ENCODE peak calls at places on chromosome 9, in five cellular contexts. One of them, this sample, is unnamed. For H3K36me3, the result is how much of the 10 kb centered on the place peaks cover.

GRCh38 chr9:72351538-72352453 is 13.2 kb downstream of the ZFAND5 start:
- DNase-seq in endodermal cell: peak
- DNase-seq in left ventricle myocardium inferior: peak
- DNase-seq in right atrium auricular region: no peak
- DNase-seq in IMR-90: peak
- DNase-seq in this sample: no peak

GRCh38 chr9:132888151-132888550 is 9.5 kb downstream of the SPACA9 start:
- DNase-seq in endodermal cell: no peak
- DNase-seq in left ventricle myocardium inferior: no peak
- DNase-seq in right atrium auricular region: no peak
- DNase-seq in IMR-90: no peak
- DNase-seq in this sample: no peak

GRCh38 chr9:72365525-72366256 is 683 bp upstream of the ZFAND5 start:
- DNase-seq in IMR-90: peak
- DNase-seq in endodermal cell: peak
- DNase-seq in right atrium auricular region: peak
- DNase-seq in left ventricle myocardium inferior: peak
- DNase-seq in this sample: peak

GRCh38 chr9:136100700-136101614 is 5.9 kb upstream of the NACC2 start:
- DNase-seq in IMR-90: no peak
- DNase-seq in endodermal cell: peak
- DNase-seq in left ventricle myocardium inferior: no peak
- DNase-seq in right atrium auricular region: no peak
- DNase-seq in this sample: no peak

GRCh38 chr9:121631978-121632418 is 19.4 kb upstream of the DAB2IP start:
- DNase-seq in left ventricle myocardium inferior: no peak
- DNase-seq in IMR-90: no peak
- DNase-seq in endodermal cell: no peak
- DNase-seq in right atrium auricular region: no peak
- DNase-seq in this sample: no peak

GRCh38 chr9:115234094-115234493 is 116.1 kb upstream of the TNC start:
- DNase-seq in left ventricle myocardium inferior: no peak
- DNase-seq in endodermal cell: no peak
- DNase-seq in right atrium auricular region: no peak
- DNase-seq in IMR-90: peak
- DNase-seq in this sample: no peak

GRCh38 chr9:136690104-136690840 is 3.0 kb upstream of the AGPAT2 start:
- DNase-seq in right atrium auricular region: peak
- DNase-seq in endodermal cell: no peak
- DNase-seq in left ventricle myocardium inferior: peak
- DNase-seq in IMR-90: no peak
- DNase-seq in this sample: no peak

GRCh38 chr9:131748411-131748955 is 8.6 kb upstream of the RAPGEF1 start:
- DNase-seq in IMR-90: no peak
- DNase-seq in right atrium auricular region: no peak
- DNase-seq in endodermal cell: no peak
- DNase-seq in left ventricle myocardium inferior: no peak
- DNase-seq in this sample: no peak

GRCh38 chr9:124812401-124813016 is 35.6 kb downstream of the OLFML2A start:
- DNase-seq in IMR-90: peak
- DNase-seq in endodermal cell: peak
- DNase-seq in right atrium auricular region: peak
- DNase-seq in left ventricle myocardium inferior: peak
- DNase-seq in this sample: no peak

GRCh38 chr9:134065720-134066419 is 2.0 kb downstream of the BRD3 start:
- DNase-seq in right atrium auricular region: no peak
- DNase-seq in endodermal cell: peak
- DNase-seq in IMR-90: peak
- DNase-seq in left ventricle myocardium inferior: no peak
- DNase-seq in this sample: no peak

GRCh38 chr9:70571247-70571646 is 156.8 kb upstream of the KLF9 start:
- DNase-seq in left ventricle myocardium inferior: no peak
- DNase-seq in IMR-90: no peak
- DNase-seq in endodermal cell: no peak
- DNase-seq in right atrium auricular region: no peak
- DNase-seq in this sample: peak

GRCh38 chr9:115531410-115532130 is 413.6 kb upstream of the TNC start:
- DNase-seq in endodermal cell: no peak
- DNase-seq in right atrium auricular region: no peak
- DNase-seq in left ventricle myocardium inferior: no peak
- DNase-seq in IMR-90: peak
- DNase-seq in this sample: no peak

GRCh38 chr9:32334112-32334511 is 50.3 kb upstream of the ACO1 start:
- DNase-seq in left ventricle myocardium inferior: no peak
- DNase-seq in endodermal cell: no peak
- DNase-seq in IMR-90: no peak
- DNase-seq in right atrium auricular region: no peak
- DNase-seq in this sample: no peak

GRCh38 chr9:135605238-135605781 is 34.0 kb downstream of the GLT6D1 start:
- DNase-seq in left ventricle myocardium inferior: no peak
- DNase-seq in IMR-90: no peak
- DNase-seq in endodermal cell: no peak
- DNase-seq in right atrium auricular region: peak
- DNase-seq in this sample: peak

GRCh38 chr9:71824242-71824641 is 55.9 kb upstream of the CEMIP2 start:
- DNase-seq in left ventricle myocardium inferior: no peak
- DNase-seq in IMR-90: no peak
- DNase-seq in right atrium auricular region: no peak
- DNase-seq in endodermal cell: no peak
- DNase-seq in this sample: no peak

GRCh38 chr9:109517798-109518435 is 19.8 kb upstream of the PTPN3 start:
- DNase-seq in IMR-90: no peak
- DNase-seq in left ventricle myocardium inferior: no peak
- DNase-seq in right atrium auricular region: no peak
- DNase-seq in endodermal cell: no peak
- DNase-seq in this sample: no peak

GRCh38 chr9:120080781-120081180 is 499.2 kb downstream of the CDK5RAP2 start:
- DNase-seq in right atrium auricular region: no peak
- DNase-seq in IMR-90: no peak
- DNase-seq in endodermal cell: no peak
- DNase-seq in left ventricle myocardium inferior: no peak
- DNase-seq in this sample: no peak

GRCh38 chr9:105062222-105062850 is 134.4 kb upstream of the ABCA1 start:
- DNase-seq in right atrium auricular region: no peak
- DNase-seq in endodermal cell: no peak
- DNase-seq in left ventricle myocardium inferior: no peak
- DNase-seq in IMR-90: no peak
- DNase-seq in this sample: no peak

GRCh38 chr9:93257808-93258331 is 73.9 kb downstream of the WNK2 start:
- DNase-seq in left ventricle myocardium inferior: no peak
- DNase-seq in endodermal cell: peak
- DNase-seq in right atrium auricular region: peak
- DNase-seq in IMR-90: no peak
- DNase-seq in this sample: no peak

GRCh38 chr9:122402403-122403268 is 31.8 kb downstream of the PTGS1 start:
- DNase-seq in IMR-90: peak
- DNase-seq in right atrium auricular region: no peak
- DNase-seq in left ventricle myocardium inferior: no peak
- DNase-seq in endodermal cell: no peak
- DNase-seq in this sample: no peak

GRCh38 chr9:80605129-80605528 is 1033.4 kb downstream of the TLE4 start:
- DNase-seq in right atrium auricular region: no peak
- DNase-seq in left ventricle myocardium inferior: no peak
- DNase-seq in endodermal cell: no peak
- DNase-seq in IMR-90: peak
- DNase-seq in this sample: no peak

DNA sequence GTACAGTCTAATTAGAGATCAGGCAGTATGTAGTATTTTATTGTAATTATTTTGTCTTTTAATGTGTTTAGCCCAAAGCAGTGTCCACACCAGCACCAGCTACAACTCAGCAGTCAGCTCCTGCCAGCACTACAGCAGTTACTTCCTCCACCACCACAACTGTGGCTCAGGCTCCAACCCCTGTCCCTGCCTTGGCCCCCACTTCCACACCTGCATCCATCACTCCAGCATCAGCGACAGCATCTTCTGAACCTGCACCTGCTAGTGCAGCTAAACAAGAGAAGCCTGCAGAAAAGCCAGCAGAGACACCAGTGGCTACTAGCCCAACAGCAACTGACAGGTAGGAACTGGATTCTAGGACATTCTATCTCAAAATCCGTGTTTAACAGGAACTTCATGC is 23.2 kb downstream of the RAD23B start:
- DNase-seq in endodermal cell: no peak
- DNase-seq in right atrium auricular region: no peak
- DNase-seq in left ventricle myocardium inferior: no peak
- DNase-seq in IMR-90: no peak
- DNase-seq in this sample: no peak
- H3K36me3 ChIP-seq in endodermal cell: half or more
- H3K36me3 ChIP-seq in right atrium auricular region: under half
- H3K36me3 ChIP-seq in left ventricle myocardium inferior: half or more
- H3K36me3 ChIP-seq in IMR-90: under half
- H3K36me3 ChIP-seq in this sample: under half

GRCh38 chr9:125909497-125909896 is 162.3 kb downstream of the PBX3 start:
- DNase-seq in IMR-90: no peak
- DNase-seq in endodermal cell: no peak
- DNase-seq in left ventricle myocardium inferior: no peak
- DNase-seq in right atrium auricular region: no peak
- DNase-seq in this sample: no peak

GRCh38 chr9:125906144-125906543 is 159.0 kb downstream of the PBX3 start:
- DNase-seq in right atrium auricular region: no peak
- DNase-seq in IMR-90: peak
- DNase-seq in endodermal cell: no peak
- DNase-seq in left ventricle myocardium inferior: no peak
- DNase-seq in this sample: no peak

GRCh38 chr9:125910286-125910685 is 163.1 kb downstream of the PBX3 start:
- DNase-seq in right atrium auricular region: no peak
- DNase-seq in IMR-90: no peak
- DNase-seq in left ventricle myocardium inferior: no peak
- DNase-seq in endodermal cell: no peak
- DNase-seq in this sample: no peak

GRCh38 chr9:125906893-125907292 is 159.7 kb downstream of the PBX3 start:
- DNase-seq in endodermal cell: no peak
- DNase-seq in left ventricle myocardium inferior: no peak
- DNase-seq in IMR-90: no peak
- DNase-seq in right atrium auricular region: no peak
- DNase-seq in this sample: no peak

GRCh38 chr9:125908138-125908537 is 161.0 kb downstream of the PBX3 start:
- DNase-seq in IMR-90: no peak
- DNase-seq in left ventricle myocardium inferior: no peak
- DNase-seq in endodermal cell: peak
- DNase-seq in right atrium auricular region: no peak
- DNase-seq in this sample: no peak
- H3K27ac ChIP-seq in IMR-90: no peak
- H3K27ac ChIP-seq in left ventricle myocardium inferior: no peak
- H3K27ac ChIP-seq in endodermal cell: peak
- H3K27ac ChIP-seq in right atrium auricular region: no peak
- H3K27ac ChIP-seq in this sample: no peak

GRCh38 chr9:571066-571465 is 270.4 kb upstream of the DMRT1 start:
- DNase-seq in right atrium auricular region: no peak
- DNase-seq in IMR-90: no peak
- DNase-seq in left ventricle myocardium inferior: no peak
- DNase-seq in endodermal cell: no peak
- DNase-seq in this sample: no peak
- H3K36me3 ChIP-seq in right atrium auricular region: under half
- H3K36me3 ChIP-seq in IMR-90: under half
- H3K36me3 ChIP-seq in left ventricle myocardium inferior: under half
- H3K36me3 ChIP-seq in endodermal cell: under half
- H3K36me3 ChIP-seq in this sample: under half

GRCh38 chr9:78997296-78997695 is 574.5 kb upstream of the TLE4 start:
- DNase-seq in IMR-90: no peak
- DNase-seq in left ventricle myocardium inferior: no peak
- DNase-seq in right atrium auricular region: no peak
- DNase-seq in endodermal cell: no peak
- DNase-seq in this sample: no peak
- H3K27ac ChIP-seq in IMR-90: no peak
- H3K27ac ChIP-seq in left ventricle myocardium inferior: no peak
- H3K27ac ChIP-seq in right atrium auricular region: no peak
- H3K27ac ChIP-seq in endodermal cell: no peak
- H3K27ac ChIP-seq in this sample: no peak

GRCh38 chr9:113587471-113588031 is 124.0 kb downstream of the RGS3 start:
- DNase-seq in right atrium auricular region: peak
- DNase-seq in IMR-90: peak
- DNase-seq in endodermal cell: peak
- DNase-seq in left ventricle myocardium inferior: peak
- DNase-seq in this sample: no peak

GRCh38 chr9:113588242-113588810 is 124.8 kb downstream of the RGS3 start:
- DNase-seq in right atrium auricular region: no peak
- DNase-seq in IMR-90: no peak
- DNase-seq in endodermal cell: no peak
- DNase-seq in left ventricle myocardium inferior: peak
- DNase-seq in this sample: no peak

GRCh38 chr9:113589890-113590289 is 126.4 kb downstream of the RGS3 start:
- DNase-seq in endodermal cell: no peak
- DNase-seq in left ventricle myocardium inferior: no peak
- DNase-seq in IMR-90: peak
- DNase-seq in right atrium auricular region: no peak
- DNase-seq in this sample: no peak

GRCh38 chr9:113589407-113589806 is 125.9 kb downstream of the RGS3 start:
- DNase-seq in left ventricle myocardium inferior: peak
- DNase-seq in endodermal cell: no peak
- DNase-seq in IMR-90: no peak
- DNase-seq in right atrium auricular region: no peak
- DNase-seq in this sample: no peak

DNA sequence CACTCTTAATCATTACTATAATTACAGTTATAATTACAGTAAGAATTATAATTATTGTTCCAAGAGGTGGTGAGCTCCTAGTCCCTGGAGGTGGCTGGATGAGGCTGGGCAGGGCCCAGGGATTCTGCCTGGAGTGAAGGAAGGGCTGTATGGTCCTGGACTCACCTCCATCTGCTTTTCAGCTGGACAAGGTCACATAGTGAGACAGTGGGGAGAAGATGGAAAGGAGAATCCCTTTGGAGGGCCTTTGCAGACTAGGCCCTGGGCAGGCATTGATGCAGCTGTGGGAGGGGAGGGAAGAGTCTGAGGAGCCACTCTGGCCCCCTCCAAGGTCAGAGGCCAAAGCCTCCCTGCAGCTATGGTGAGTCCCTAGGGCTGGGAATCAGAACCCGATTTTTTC is 125.4 kb downstream of the RGS3 start:
- DNase-seq in right atrium auricular region: no peak
- DNase-seq in left ventricle myocardium inferior: peak
- DNase-seq in IMR-90: no peak
- DNase-seq in endodermal cell: no peak
- DNase-seq in this sample: no peak
- H3K36me3 ChIP-seq in right atrium auricular region: under half
- H3K36me3 ChIP-seq in left ventricle myocardium inferior: under half
- H3K36me3 ChIP-seq in IMR-90: under half
- H3K36me3 ChIP-seq in endodermal cell: under half
- H3K36me3 ChIP-seq in this sample: under half

GRCh38 chr9:137878957-137879555 is 1.5 kb downstream of the CACNA1B start:
- DNase-seq in left ventricle myocardium inferior: no peak
- DNase-seq in endodermal cell: no peak
- DNase-seq in right atrium auricular region: no peak
- DNase-seq in IMR-90: no peak
- DNase-seq in this sample: no peak
- H3K27ac ChIP-seq in left ventricle myocardium inferior: no peak
- H3K27ac ChIP-seq in endodermal cell: no peak
- H3K27ac ChIP-seq in right atrium auricular region: no peak
- H3K27ac ChIP-seq in IMR-90: no peak
- H3K27ac ChIP-seq in this sample: no peak

GRCh38 chr9:88268886-88269285 is 119.4 kb upstream of the SPIN1 start:
- DNase-seq in right atrium auricular region: no peak
- DNase-seq in left ventricle myocardium inferior: no peak
- DNase-seq in IMR-90: no peak
- DNase-seq in endodermal cell: no peak
- DNase-seq in this sample: no peak
- H3K36me3 ChIP-seq in right atrium auricular region: under half
- H3K36me3 ChIP-seq in left ventricle myocardium inferior: under half
- H3K36me3 ChIP-seq in IMR-90: under half
- H3K36me3 ChIP-seq in endodermal cell: under half
- H3K36me3 ChIP-seq in this sample: under half